ENCODE peak calls at places on chromosomes 13 and 19, in eight cellular contexts. I, B, C, Q, K, A, Y and H are unnamed samples.
A peak's percentile ranks its signal among the peaks of the same experiment; 100 is the strongest.

GRCh38 chr13:107210216-107211010 is 642.5 kb upstream of the ARGLU1 start:
- DNase-seq in I (no peak), B (no peak), C (no peak), Q (no peak), K (no peak), A (no peak), Y (no peak), H (no peak)

GRCh38 chr13:37954191-37954590 is 84.6 kb upstream of the TRPC4 start:
- DNase-seq in I (no peak), B (no peak), C (no peak), Q (no peak), K (no peak), A (no peak), Y (no peak), H (no peak)

GRCh38 chr13:94416454-94417080 is 62.9 kb downstream of the DCT start:
- DNase-seq in I (no peak), B (no peak), C (no peak), Q (no peak), K (no peak), A (no peak), Y (no peak), H (no peak)

GRCh38 chr19:1235625-1236538 is 1.9 kb downstream of the CBARP start:
- DNase-seq in I (no peak), B (no peak), C (no peak), Q (no peak), K (no peak), A (no peak), Y (no peak), H (no peak)

GRCh38 chr13:89806594-89806993 is 1540.9 kb upstream of the MIR17HG start:
- DNase-seq in I (no peak), B (no peak), C (no peak), Q (no peak), K (no peak), A (no peak), Y (no peak), H (no peak)

GRCh38 chr13:103883152-103883551 is 816.9 kb upstream of the SLC10A2 start:
- DNase-seq in I (peak; percentile 50), B (peak; percentile 71), C (no peak), Q (peak; percentile 69), K (peak; percentile 70), A (peak; percentile 74), Y (peak; percentile 85), H (peak; percentile 90)

GRCh38 chr13:106906431-106906996 is 338.6 kb upstream of the ARGLU1 start:
- DNase-seq in I (no peak), B (no peak), C (no peak), Q (no peak), K (no peak), A (no peak), Y (no peak), H (no peak)

GRCh38 chr13:50843256-50844043 is at the start of gene DLEU7:
- DNase-seq in I (no peak), B (no peak), C (no peak), Q (no peak), K (no peak), A (no peak), Y (peak; percentile 21), H (no peak)

GRCh38 chr19:35744688-35745327 is 410 bp downstream of the U2AF1L4 start:
- DNase-seq in I (peak; percentile 97), B (peak; percentile 95), C (peak; percentile 97), Q (peak; percentile 96), K (peak; percentile 97), A (peak; percentile 96), Y (peak; percentile 96), H (peak; percentile 97)

GRCh38 chr19:35745328-35746086 is at the start of the genes PSENEN and U2AF1L4:
- DNase-seq in I (peak; percentile 97), B (peak; percentile 98), C (peak; percentile 98), Q (peak; percentile 98), K (peak; percentile 98), A (peak; percentile 98), Y (peak; percentile 98), H (peak; percentile 98)

GRCh38 chr19:35743640-35744306 is 1.4 kb downstream of the U2AF1L4 start:
- DNase-seq in I (no peak), B (no peak), C (no peak), Q (no peak), K (no peak), A (no peak), Y (no peak), H (peak; percentile 68)

GRCh38 chr19:35746087-35746462 is 624 bp downstream of the PSENEN start:
- DNase-seq in I (no peak), B (no peak), C (no peak), Q (no peak), K (no peak), A (no peak), Y (no peak), H (no peak)

GRCh38 chr19:35744335-35744687 is 907 bp downstream of the U2AF1L4 start:
- DNase-seq in I (no peak), B (no peak), C (no peak), Q (no peak), K (no peak), A (no peak), Y (no peak), H (no peak)
- H3K4me1 ChIP-seq in I (peaks cover 44% of the 10 kb centered on the region), B (peaks cover 21% of the 10 kb centered on the region), C (peaks cover 59% of the 10 kb centered on the region), Q (peaks cover 22% of the 10 kb centered on the region), K (peaks cover 64% of the 10 kb centered on the region), A (peaks cover 47% of the 10 kb centered on the region), Y (peaks cover 37% of the 10 kb centered on the region), H (no peaks in the 10 kb centered on the region)

DNA sequence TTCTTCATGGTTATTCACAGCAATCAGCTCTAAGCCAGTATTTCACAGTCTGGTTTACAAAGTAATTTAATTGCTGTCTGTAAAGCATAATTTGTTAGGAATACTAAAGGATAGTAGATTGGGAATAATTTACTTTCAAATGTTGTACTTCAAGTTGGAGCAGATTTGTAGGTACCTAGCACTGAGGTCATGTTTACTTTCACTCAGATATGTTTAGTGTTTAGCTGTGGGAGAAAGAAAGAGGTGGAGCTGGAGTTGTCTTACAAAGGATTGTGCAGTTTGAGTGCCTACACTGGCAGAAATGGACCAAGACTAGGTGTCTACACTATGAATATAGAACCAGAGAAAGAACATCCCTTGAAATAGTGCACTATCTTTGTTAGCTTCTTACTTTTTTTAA is 464.6 kb downstream of the PCDH9 start:
- DNase-seq in I (no peak), B (no peak), C (no peak), Q (no peak), K (no peak), A (no peak), Y (no peak), H (no peak)
- H3K27ac ChIP-seq in I (no peak overlapping the region), B (no peak overlapping the region), C (no peak overlapping the region), Q (no peak overlapping the region), K (no peak overlapping the region), A (no peak overlapping the region), Y (no peak overlapping the region), H (no peak overlapping the region)

DNA sequence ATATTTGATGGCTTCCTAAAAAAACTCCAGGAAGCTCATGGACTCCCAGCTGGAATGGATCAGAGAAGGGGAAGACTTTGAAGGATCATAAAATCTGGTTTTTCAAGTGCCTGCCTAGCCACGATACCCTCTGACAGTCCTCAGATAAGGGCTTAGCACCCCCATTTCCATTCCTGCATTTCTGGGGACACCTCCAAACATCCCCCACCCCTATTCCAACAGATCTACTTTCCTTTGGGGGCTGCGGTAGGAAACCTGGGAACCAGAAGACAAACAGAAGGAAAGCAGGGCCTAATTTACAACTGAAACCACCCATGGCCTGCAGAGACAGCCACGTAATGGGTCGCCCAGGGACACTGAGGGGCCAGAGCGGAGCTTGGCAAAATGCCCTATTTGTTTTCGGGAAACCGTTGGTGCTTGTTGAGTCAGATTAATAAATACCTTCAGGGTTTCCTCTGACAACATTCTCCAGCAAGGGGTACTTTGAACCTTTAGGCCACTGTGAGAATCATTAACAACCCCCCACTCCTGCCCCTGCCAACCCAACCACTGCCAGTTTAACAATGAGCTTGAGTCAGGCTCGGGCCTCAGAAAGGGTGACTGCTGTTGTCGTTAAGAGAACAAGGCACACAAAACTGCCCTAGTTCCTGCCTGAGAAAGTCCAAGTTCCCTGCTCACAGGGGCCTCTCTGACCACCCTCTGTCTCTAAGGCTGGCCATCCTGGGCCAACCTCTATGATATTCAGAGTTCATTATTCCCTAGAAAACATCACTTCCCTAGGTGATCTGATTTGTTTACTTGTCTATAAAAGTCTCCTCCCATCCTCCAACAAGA is 23.5 kb downstream of the RHPN2 start:
- DNase-seq in I (peak; percentile 81), B (peak; percentile 74), C (no peak), Q (no peak), K (no peak), A (no peak), Y (no peak), H (no peak)
- H3K4me1 ChIP-seq in I (peaks cover 46% of the 10 kb centered on the region), B (peaks cover 4% of the 10 kb centered on the region), C (no peaks in the 10 kb centered on the region), Q (no peaks in the 10 kb centered on the region), K (no peaks in the 10 kb centered on the region), A (no peaks in the 10 kb centered on the region), Y (no peaks in the 10 kb centered on the region), H (no peaks in the 10 kb centered on the region)

DNA sequence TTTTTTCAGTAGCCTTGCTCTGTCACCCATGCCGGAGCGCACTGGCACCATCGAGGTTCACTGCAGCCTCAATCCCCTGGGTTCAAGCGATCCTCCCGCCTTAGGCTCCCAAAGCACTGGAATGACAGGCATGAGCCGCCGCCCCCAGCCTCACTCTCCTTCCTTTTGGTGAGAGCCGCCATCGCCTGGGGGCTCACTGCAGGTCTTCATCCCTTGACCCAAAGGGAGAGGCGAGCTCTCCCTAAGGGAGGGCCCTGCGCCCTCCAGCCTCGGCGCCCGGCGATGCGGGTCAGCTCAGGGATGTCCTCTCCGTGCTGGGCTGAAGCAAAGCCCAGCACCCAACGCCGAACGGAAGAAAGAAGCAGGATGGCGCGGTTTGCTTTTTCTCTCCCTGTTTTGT is 23.2 kb upstream of the ZBTB7A start:
- DNase-seq in I (no peak), B (no peak), C (no peak), Q (no peak), K (no peak), A (no peak), Y (no peak), H (peak; percentile 67)
- H3K27ac ChIP-seq in I (no peak overlapping the region), B (peak overlapping the region; percentile 3), C (no peak overlapping the region), Q (peak overlapping the region; percentile 54), K (peak overlapping the region; percentile 44), A (no peak overlapping the region), Y (no peak overlapping the region), H (no peak overlapping the region)

GRCh38 chr19:4691383-4691782 is 21.2 kb upstream of the MYDGF start:
- DNase-seq in I (peak; percentile 38), B (no peak), C (no peak), Q (no peak), K (no peak), A (peak; percentile 47), Y (no peak), H (peak; percentile 75)
- H3K4me1 ChIP-seq in I (no peaks in the 10 kb centered on the region), B (no peaks in the 10 kb centered on the region), C (no peaks in the 10 kb centered on the region), Q (peaks cover 2% of the 10 kb centered on the region), K (peaks cover 22% of the 10 kb centered on the region), A (peaks cover 6% of the 10 kb centered on the region), Y (no peaks in the 10 kb centered on the region), H (no peaks in the 10 kb centered on the region)

DNA sequence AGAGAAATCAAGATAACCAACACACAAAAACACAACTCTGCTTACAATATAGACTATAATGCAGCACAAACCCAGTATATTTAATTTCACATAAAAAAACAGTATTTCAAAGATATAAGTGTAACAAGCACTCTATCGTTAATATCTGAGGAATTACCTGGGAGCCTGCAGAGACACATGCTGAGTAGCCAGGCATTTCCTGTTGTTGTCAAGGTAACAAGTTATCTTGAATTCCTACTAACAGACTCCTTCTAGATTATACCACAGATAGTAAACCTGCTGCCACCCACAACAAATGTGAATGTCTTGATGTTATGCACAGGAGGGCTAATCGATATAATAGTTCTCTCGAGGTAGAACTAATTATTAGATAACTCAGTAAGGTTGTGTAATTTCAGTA is 826.0 kb upstream of the PRR20A start:
- DNase-seq in I (no peak), B (no peak), C (no peak), Q (no peak), K (no peak), A (no peak), Y (no peak), H (no peak)
- H3K27ac ChIP-seq in I (no peak overlapping the region), B (no peak overlapping the region), C (no peak overlapping the region), Q (no peak overlapping the region), K (no peak overlapping the region), A (no peak overlapping the region), Y (no peak overlapping the region), H (no peak overlapping the region)